ENCODE peak calls at places on chromosomes 3 and 15, in nine cellular contexts. D is GM12891, O is suprapubic skin, J is HCT116, C is breast epithelium, L is transverse colon, B is Peyer's patch, W is lower leg skin, M is GM12892. N is an unnamed sample.

GRCh38 chr3:31288641-31289100 is 244.1 kb upstream of the STT3B start:
- DNase-seq in D (no peak), O (no peak), J (peak), C (peak), L (peak), B (no peak), W (no peak), M (no peak), N (no peak)

GRCh38 chr3:177607596-177607995 is 410.3 kb upstream of the TBL1XR1 start:
- DNase-seq in D (no peak), O (no peak), J (no peak), C (no peak), L (no peak), B (no peak), W (no peak), M (no peak), N (no peak)

GRCh38 chr3:25558106-25558505 is 106.6 kb downstream of the TOP2B start:
- DNase-seq in D (no peak), O (no peak), J (no peak), C (no peak), L (no peak), B (no peak), W (no peak), M (no peak), N (no peak)

GRCh38 chr3:149245738-149246451 is 24.3 kb upstream of the CP start:
- DNase-seq in D (no peak), O (no peak), J (no peak), C (no peak), L (no peak), B (no peak), W (no peak), M (no peak), N (no peak)

GRCh38 chr3:23712656-23713559 is 92.8 kb upstream of the UBE2E1 start:
- DNase-seq in D (no peak), O (no peak), J (no peak), C (no peak), L (peak), B (no peak), W (no peak), M (no peak), N (no peak)

GRCh38 chr3:115325539-115325938 is 178.5 kb upstream of the ZBTB20 start:
- DNase-seq in D (no peak), O (no peak), J (no peak), C (no peak), L (no peak), B (no peak), W (no peak), M (no peak), N (peak)

GRCh38 chr3:131386429-131386926 is 4.9 kb downstream of the NUDT16 start:
- DNase-seq in D (no peak), O (peak), J (no peak), C (peak), L (peak), B (peak), W (peak), M (no peak), N (no peak)

GRCh38 chr15:90677807-90678790 is 39.0 kb upstream of the BLM start:
- DNase-seq in D (no peak), O (no peak), J (no peak), C (no peak), L (peak), B (no peak), W (no peak), M (no peak), N (no peak)

GRCh38 chr15:92821491-92822116 is 78.5 kb upstream of the CHD2 start:
- DNase-seq in D (no peak), O (no peak), J (no peak), C (no peak), L (no peak), B (no peak), W (peak), M (no peak), N (no peak)

GRCh38 chr15:68366314-68366713 is 65.6 kb downstream of the ITGA11 start:
- DNase-seq in D (no peak), O (no peak), J (no peak), C (no peak), L (no peak), B (no peak), W (no peak), M (no peak), N (no peak)

GRCh38 chr3:164533275-164533674 is 545.0 kb downstream of the SI start:
- DNase-seq in D (no peak), O (no peak), J (no peak), C (no peak), L (no peak), B (no peak), W (no peak), M (no peak), N (no peak)

GRCh38 chr3:18045296-18045880 is 303.0 kb upstream of the TBC1D5 start:
- DNase-seq in D (no peak), O (no peak), J (no peak), C (no peak), L (no peak), B (no peak), W (no peak), M (no peak), N (no peak)

GRCh38 chr3:67461667-67462142 is 192.7 kb downstream of the SUCLG2 start:
- DNase-seq in D (no peak), O (no peak), J (no peak), C (no peak), L (no peak), B (no peak), W (no peak), M (no peak), N (no peak)

GRCh38 chr3:62226601-62227339 is 146.6 kb downstream of the FEZF2 start:
- DNase-seq in D (no peak), O (no peak), J (no peak), C (no peak), L (no peak), B (no peak), W (no peak), M (no peak), N (no peak)

GRCh38 chr15:74725845-74726773 is 781 bp upstream of the CYP1A1 start:
- DNase-seq in D (peak), O (peak), J (no peak), C (no peak), L (peak), B (peak), W (peak), M (peak), N (no peak)

GRCh38 chr15:70274255-70274654 is 176.5 kb upstream of the TLE3 start:
- DNase-seq in D (no peak), O (no peak), J (no peak), C (no peak), L (no peak), B (no peak), W (no peak), M (no peak), N (no peak)

GRCh38 chr3:138594150-138594934 is at the start of gene CEP70:
- DNase-seq in D (peak), O (peak), J (peak), C (peak), L (peak), B (peak), W (peak), M (peak), N (no peak)

GRCh38 chr15:68552344-68552743 is 26.4 kb upstream of the CORO2B start:
- DNase-seq in D (no peak), O (no peak), J (no peak), C (no peak), L (no peak), B (peak), W (peak), M (no peak), N (no peak)

GRCh38 chr3:187929115-187929828 is 184.0 kb upstream of the BCL6 start:
- DNase-seq in D (no peak), O (no peak), J (no peak), C (no peak), L (no peak), B (no peak), W (no peak), M (no peak), N (no peak)

GRCh38 chr15:68578960-68579935 is at the start of gene CORO2B:
- DNase-seq in D (no peak), O (no peak), J (no peak), C (no peak), L (no peak), B (peak), W (no peak), M (no peak), N (no peak)

GRCh38 chr15:26844901-26845300 is 22.0 kb upstream of the GABRA5 start:
- DNase-seq in D (no peak), O (no peak), J (no peak), C (no peak), L (no peak), B (no peak), W (no peak), M (no peak), N (no peak)

GRCh38 chr3:116340680-116341216 is 104.5 kb downstream of the LSAMP start:
- DNase-seq in D (no peak), O (no peak), J (no peak), C (no peak), L (no peak), B (no peak), W (no peak), M (no peak), N (no peak)

GRCh38 chr3:170852307-170852706 is 17.7 kb downstream of the RPL22L1 start:
- DNase-seq in D (no peak), O (no peak), J (no peak), C (no peak), L (no peak), B (no peak), W (no peak), M (no peak), N (no peak)

GRCh38 chr3:58769065-58769464 is 102.5 kb upstream of the FAM3D start:
- DNase-seq in D (no peak), O (no peak), J (no peak), C (no peak), L (no peak), B (no peak), W (no peak), M (no peak), N (no peak)

GRCh38 chr3:47089605-47090004 is 74.3 kb downstream of the SETD2 start:
- DNase-seq in D (no peak), O (no peak), J (no peak), C (no peak), L (no peak), B (no peak), W (no peak), M (no peak), N (no peak)
- TF ChIP-seq POLR2A in D (no peak), O (no peak), J (no peak), C (no peak), L (no peak), B (no peak), W (no peak), M (no peak), N (no peak)

DNA sequence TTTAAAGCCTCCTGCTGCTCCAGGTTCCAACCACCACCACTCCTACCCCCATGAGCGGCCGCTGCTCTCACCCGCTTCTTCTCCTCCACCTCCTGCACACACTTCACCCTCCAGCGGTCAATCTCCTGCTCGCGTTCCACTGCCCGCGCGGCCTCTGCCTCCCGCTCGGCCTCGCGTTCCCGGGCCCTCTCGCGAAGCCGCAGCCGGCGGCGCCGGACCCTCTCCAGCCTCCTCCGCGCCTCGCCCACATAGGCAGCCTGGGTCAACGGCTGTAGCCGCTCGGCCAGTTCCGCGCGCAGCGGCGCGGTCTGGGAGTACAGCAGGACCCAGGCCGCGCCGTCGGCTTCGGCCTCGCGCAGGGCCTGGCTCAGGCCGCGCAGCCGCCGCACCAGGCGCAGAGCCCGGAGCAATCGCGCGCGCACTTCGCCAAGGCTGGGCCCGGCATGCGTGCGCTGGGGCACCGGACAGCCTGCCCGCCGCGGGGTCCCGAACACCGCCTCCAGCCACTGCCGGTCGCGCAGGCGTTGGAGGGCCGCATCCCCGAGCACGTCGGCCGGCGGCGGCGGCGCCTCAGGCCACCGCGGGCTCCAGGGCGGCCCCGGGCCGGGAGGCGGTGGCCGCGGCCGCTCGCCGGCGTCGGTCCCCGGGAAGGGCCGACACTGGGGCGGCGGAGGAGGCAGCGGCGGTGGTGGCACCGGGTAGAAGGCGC is 613 bp downstream of the PDCD7 start:
- DNase-seq in D (peak), O (no peak), J (no peak), C (no peak), L (peak), B (peak), W (no peak), M (peak), N (peak)
- TF ChIP-seq POLR2A in D (no peak), O (no peak), J (no peak), C (no peak), L (no peak), B (no peak), W (no peak), M (peak), N (no peak)

DNA sequence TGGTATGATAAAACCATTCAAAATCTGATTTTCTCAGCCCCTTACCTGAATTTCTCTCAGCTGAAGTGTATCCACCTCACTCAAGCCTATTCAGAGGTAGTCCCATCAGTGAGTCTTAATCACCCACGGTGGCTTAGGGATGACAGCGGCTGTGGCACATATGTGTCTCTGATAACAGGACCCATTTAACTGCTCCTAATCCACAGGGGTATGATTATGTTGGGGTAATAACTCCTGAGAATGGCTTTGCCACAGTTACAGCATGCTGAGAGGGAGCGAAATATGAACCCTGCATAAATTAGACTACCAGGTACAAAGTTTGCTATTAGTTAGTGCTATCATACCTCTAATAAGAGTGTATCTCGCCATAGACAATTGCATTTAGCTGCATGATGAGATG is 10.6 kb downstream of the CLRN1 start:
- DNase-seq in D (no peak), O (no peak), J (no peak), C (no peak), L (no peak), B (no peak), W (no peak), M (no peak), N (no peak)
- TF ChIP-seq POLR2A in D (no peak), O (no peak), J (no peak), C (no peak), L (no peak), B (no peak), W (no peak), M (no peak), N (no peak)

GRCh38 chr15:67061811-67062348 is 3.5 kb upstream of the SMAD3 start:
- DNase-seq in D (no peak), O (no peak), J (no peak), C (no peak), L (peak), B (no peak), W (no peak), M (no peak), N (no peak)

GRCh38 chr15:67062365-67062985 is 2.9 kb upstream of the SMAD3 start:
- DNase-seq in D (no peak), O (no peak), J (no peak), C (no peak), L (peak), B (peak), W (no peak), M (no peak), N (no peak)

GRCh38 chr15:67064607-67065530 is 533 bp upstream of the SMAD3 start:
- DNase-seq in D (peak), O (peak), J (no peak), C (no peak), L (peak), B (peak), W (peak), M (no peak), N (peak)

GRCh38 chr15:67065531-67066005 is at the start of gene SMAD3:
- DNase-seq in D (peak), O (peak), J (peak), C (peak), L (peak), B (peak), W (peak), M (peak), N (peak)

GRCh38 chr15:67063689-67064606 is 1.5 kb upstream of the SMAD3 start:
- DNase-seq in D (no peak), O (no peak), J (peak), C (no peak), L (peak), B (peak), W (no peak), M (no peak), N (peak)
- TF ChIP-seq POLR2A in D (no peak), O (no peak), J (peak), C (no peak), L (peak), B (peak), W (no peak), M (no peak), N (no peak)

GRCh38 chr3:38454179-38454883 is 641 bp downstream of the ACVR2B start:
- DNase-seq in D (peak), O (no peak), J (no peak), C (peak), L (peak), B (peak), W (peak), M (peak), N (peak)

GRCh38 chr3:38450853-38451252 is 2.8 kb upstream of the ACVR2B start:
- DNase-seq in D (no peak), O (no peak), J (no peak), C (no peak), L (no peak), B (no peak), W (no peak), M (no peak), N (no peak)

GRCh38 chr3:38454884-38455638 is 1.4 kb downstream of the ACVR2B start:
- DNase-seq in D (peak), O (no peak), J (no peak), C (peak), L (peak), B (peak), W (peak), M (peak), N (peak)

GRCh38 chr3:38453914-38454178 is 156 bp downstream of the ACVR2B start:
- DNase-seq in D (no peak), O (no peak), J (no peak), C (no peak), L (no peak), B (no peak), W (no peak), M (no peak), N (no peak)

GRCh38 chr3:38453075-38453913 is at the start of gene ACVR2B:
- DNase-seq in D (peak), O (peak), J (peak), C (peak), L (peak), B (peak), W (peak), M (peak), N (peak)
- TF ChIP-seq POLR2A in D (no peak), O (no peak), J (no peak), C (no peak), L (peak), B (no peak), W (no peak), M (no peak), N (no peak)

GRCh38 chr3:9843715-9844438 is at the start of gene RPUSD3:
- DNase-seq in D (peak), O (peak), J (peak), C (peak), L (peak), B (peak), W (peak), M (peak), N (peak)
- TF ChIP-seq POLR2A in D (peak), O (no peak), J (peak), C (peak), L (no peak), B (peak), W (no peak), M (peak), N (peak)

DNA sequence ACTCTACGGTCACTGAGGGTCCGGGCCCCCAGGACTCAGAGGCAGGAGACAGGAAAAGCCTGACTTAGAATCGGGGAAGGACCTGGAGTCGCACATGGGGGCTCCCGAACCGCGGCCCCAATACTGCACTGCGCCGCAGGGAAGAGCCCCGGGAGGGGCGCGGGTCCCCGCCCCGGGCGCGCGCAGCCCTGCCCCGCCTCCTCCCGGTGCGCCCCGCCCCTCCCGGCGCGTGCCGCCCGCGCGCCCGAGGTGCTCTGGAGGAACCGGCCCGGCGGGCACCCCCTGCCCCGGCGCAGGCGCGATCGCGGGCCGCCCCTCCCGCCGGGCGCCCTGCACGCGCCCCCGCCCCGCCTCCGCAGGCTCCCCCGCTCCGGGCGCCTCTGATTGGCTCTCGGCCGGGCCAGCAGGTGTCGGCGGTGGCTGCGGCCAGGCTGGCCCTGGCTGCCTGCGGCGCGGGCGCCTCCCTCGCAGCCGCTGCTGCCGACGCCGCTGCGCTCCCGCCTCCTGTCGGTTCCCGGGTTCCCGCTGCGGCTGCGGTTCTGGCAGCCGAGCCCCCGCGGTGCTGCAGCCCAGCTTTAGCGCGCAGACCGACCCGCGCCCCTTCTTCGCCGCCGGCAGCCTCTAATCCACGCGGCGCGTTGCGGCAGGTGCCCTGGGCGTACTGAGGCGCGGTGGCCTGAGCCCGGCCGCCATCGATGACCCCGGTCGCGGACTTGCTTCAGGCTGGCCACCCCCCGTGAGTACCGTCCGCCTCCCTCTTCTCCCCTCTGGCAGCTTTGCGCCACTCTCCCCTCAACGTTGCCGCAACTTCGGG is at the start of gene MYRIP:
- DNase-seq in D (peak), O (no peak), J (no peak), C (peak), L (peak), B (peak), W (no peak), M (peak), N (peak)
- TF ChIP-seq POLR2A in D (no peak), O (no peak), J (no peak), C (no peak), L (peak), B (no peak), W (no peak), M (no peak), N (no peak)

GRCh38 chr3:119494597-119494996 is 3.8 kb upstream of the TIMMDC1 start:
- DNase-seq in D (no peak), O (no peak), J (no peak), C (no peak), L (no peak), B (no peak), W (no peak), M (no peak), N (no peak)

GRCh38 chr3:119492810-119493209 is 5.5 kb upstream of the TIMMDC1 start:
- DNase-seq in D (no peak), O (no peak), J (no peak), C (no peak), L (no peak), B (no peak), W (no peak), M (no peak), N (no peak)

GRCh38 chr3:119497824-119498187 is 541 bp upstream of the TIMMDC1 start:
- DNase-seq in D (no peak), O (no peak), J (no peak), C (no peak), L (peak), B (peak), W (no peak), M (no peak), N (peak)

GRCh38 chr3:119500265-119500664 is 1.9 kb downstream of the TIMMDC1 start:
- DNase-seq in D (no peak), O (no peak), J (no peak), C (no peak), L (no peak), B (no peak), W (no peak), M (no peak), N (no peak)

GRCh38 chr3:119498188-119498987 is at the start of gene TIMMDC1:
- DNase-seq in D (peak), O (peak), J (peak), C (peak), L (peak), B (peak), W (peak), M (peak), N (peak)
- TF ChIP-seq POLR2A in D (peak), O (peak), J (peak), C (no peak), L (peak), B (peak), W (no peak), M (peak), N (peak)